ENCODE peak calls at places on chromosomes 13 and 19, in eight cellular contexts. B is heart right ventricle; M is CD4-positive, CD25-positive, alpha-beta regulatory T cell; V is heart left ventricle; Y is DND-41; F is A549; G is breast epithelium; U is adrenal gland. Q is an unnamed sample.

GRCh38 chr13:21557995-21558394 is 46.0 kb downstream of the MICU2 start:
- DNase-seq in B (no peak), M (no peak), V (no peak), Y (peak; percentile 32), F (peak; percentile 10), G (no peak), U (no peak), Q (peak; percentile 35)

GRCh38 chr13:51625555-51626345 is 41.5 kb downstream of the WDFY2 start:
- DNase-seq in B (peak; percentile 42), M (no peak), V (peak; percentile 44), Y (no peak), F (no peak), G (no peak), U (peak; percentile 72), Q (no peak)

GRCh38 chr13:30934381-30934780 is 1.9 kb downstream of the TEX26 start:
- DNase-seq in B (no peak), M (no peak), V (no peak), Y (no peak), F (no peak), G (no peak), U (no peak), Q (no peak)

GRCh38 chr13:83819156-83819555 is 63.1 kb downstream of the SLITRK1 start:
- DNase-seq in B (no peak), M (no peak), V (no peak), Y (no peak), F (no peak), G (no peak), U (no peak), Q (no peak)

GRCh38 chr13:45162821-45163220 is 38.0 kb downstream of the KCTD4 start:
- DNase-seq in B (no peak), M (no peak), V (no peak), Y (no peak), F (peak; percentile 54), G (no peak), U (no peak), Q (no peak)

GRCh38 chr13:105333416-105333815 is 1202.0 kb downstream of the EFNB2 start:
- DNase-seq in B (no peak), M (no peak), V (no peak), Y (no peak), F (no peak), G (no peak), U (no peak), Q (no peak)

GRCh38 chr19:38204096-38204495 is 19.9 kb downstream of the DPF1 start:
- DNase-seq in B (no peak), M (no peak), V (no peak), Y (no peak), F (no peak), G (no peak), U (no peak), Q (peak; percentile 60)

GRCh38 chr19:5881543-5882299 is 11.4 kb upstream of the FUT5 start:
- DNase-seq in B (no peak), M (no peak), V (no peak), Y (no peak), F (no peak), G (no peak), U (no peak), Q (no peak)

GRCh38 chr13:75393839-75394238 is 88.1 kb downstream of the TBC1D4 start:
- DNase-seq in B (no peak), M (no peak), V (no peak), Y (no peak), F (no peak), G (no peak), U (no peak), Q (no peak)

GRCh38 chr19:41114132-41114531 is at the start of gene CYP2F1:
- DNase-seq in B (no peak), M (no peak), V (no peak), Y (no peak), F (no peak), G (no peak), U (no peak), Q (no peak)

GRCh38 chr13:111511219-111511732 is 190.8 kb downstream of the TEX29 start:
- DNase-seq in B (no peak), M (no peak), V (no peak), Y (no peak), F (no peak), G (no peak), U (no peak), Q (no peak)

GRCh38 chr13:111513766-111514611 is 193.5 kb downstream of the TEX29 start:
- DNase-seq in B (no peak), M (no peak), V (no peak), Y (no peak), F (no peak), G (no peak), U (no peak), Q (no peak)

GRCh38 chr13:111510502-111511218 is 190.2 kb downstream of the TEX29 start:
- DNase-seq in B (no peak), M (no peak), V (no peak), Y (no peak), F (no peak), G (no peak), U (no peak), Q (no peak)

GRCh38 chr13:111511805-111512504 is 191.5 kb downstream of the TEX29 start:
- DNase-seq in B (no peak), M (no peak), V (peak; percentile 42), Y (no peak), F (no peak), G (no peak), U (no peak), Q (no peak)

DNA sequence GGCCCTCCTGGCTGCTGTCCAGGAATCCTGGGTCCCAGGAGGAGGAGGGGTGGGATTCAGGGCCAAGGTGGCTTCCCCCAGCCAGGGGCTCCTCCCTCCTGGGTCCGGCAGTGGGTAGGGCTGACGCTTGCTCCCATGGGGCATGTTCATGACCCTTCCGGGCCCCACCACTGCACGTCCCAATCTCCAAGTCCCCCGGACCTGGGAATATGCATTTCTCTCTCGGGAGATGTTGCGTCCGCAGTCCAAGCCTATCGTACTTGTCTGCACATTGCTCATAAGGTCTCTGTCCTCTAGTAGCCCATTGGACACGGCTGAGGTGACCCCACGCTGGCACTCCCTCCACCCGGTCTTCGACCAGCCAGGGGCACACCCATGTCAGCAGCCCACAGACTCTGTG is 192.3 kb downstream of the TEX29 start:
- DNase-seq in B (no peak), M (no peak), V (peak; percentile 41), Y (no peak), F (no peak), G (no peak), U (no peak), Q (no peak)
- H3K9me3 ChIP-seq in B (no peaks in the 10 kb centered on the region), M (no peaks in the 10 kb centered on the region), V (no peaks in the 10 kb centered on the region), Y (no peaks in the 10 kb centered on the region), F (no peaks in the 10 kb centered on the region), G (no peaks in the 10 kb centered on the region), U (no peaks in the 10 kb centered on the region), Q (no peaks in the 10 kb centered on the region)

GRCh38 chr19:31175564-31176348 is 173.5 kb downstream of the TSHZ3 start:
- DNase-seq in B (no peak), M (no peak), V (no peak), Y (no peak), F (no peak), G (no peak), U (no peak), Q (no peak)

GRCh38 chr19:31177230-31177629 is 172.0 kb downstream of the TSHZ3 start:
- DNase-seq in B (no peak), M (no peak), V (no peak), Y (no peak), F (no peak), G (no peak), U (no peak), Q (no peak)

GRCh38 chr19:31171936-31172335 is 177.3 kb downstream of the TSHZ3 start:
- DNase-seq in B (no peak), M (no peak), V (no peak), Y (no peak), F (no peak), G (no peak), U (no peak), Q (no peak)

GRCh38 chr19:31174948-31175347 is 174.3 kb downstream of the TSHZ3 start:
- DNase-seq in B (no peak), M (no peak), V (no peak), Y (no peak), F (no peak), G (no peak), U (no peak), Q (no peak)

DNA sequence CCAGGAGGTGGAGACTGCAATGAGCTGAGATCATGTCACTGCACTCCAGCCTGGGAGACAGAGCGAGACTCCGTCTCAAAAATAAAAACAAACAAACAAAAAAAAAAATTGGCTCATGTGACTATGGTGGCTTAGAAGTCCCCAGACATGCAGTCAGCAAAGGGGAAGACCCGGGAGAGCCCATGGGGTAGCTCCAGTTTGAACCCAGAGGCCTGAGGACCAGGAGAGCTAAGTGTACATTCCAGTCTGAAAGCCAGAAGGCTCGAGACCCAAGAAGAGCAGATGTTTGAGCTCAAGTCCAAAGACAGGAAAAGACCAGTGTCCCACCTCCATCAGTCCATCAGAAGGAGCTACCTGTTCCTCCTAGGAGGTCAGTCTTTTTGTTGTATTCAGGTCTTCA is 175.2 kb downstream of the TSHZ3 start:
- DNase-seq in B (no peak), M (no peak), V (no peak), Y (no peak), F (no peak), G (no peak), U (no peak), Q (no peak)
- H3K9me3 ChIP-seq in B (no peaks in the 10 kb centered on the region), M (no peaks in the 10 kb centered on the region), V (no peaks in the 10 kb centered on the region), Y (no peaks in the 10 kb centered on the region), F (peaks cover 6% of the 10 kb centered on the region), G (no peaks in the 10 kb centered on the region), U (no peaks in the 10 kb centered on the region), Q (no peaks in the 10 kb centered on the region)

DNA sequence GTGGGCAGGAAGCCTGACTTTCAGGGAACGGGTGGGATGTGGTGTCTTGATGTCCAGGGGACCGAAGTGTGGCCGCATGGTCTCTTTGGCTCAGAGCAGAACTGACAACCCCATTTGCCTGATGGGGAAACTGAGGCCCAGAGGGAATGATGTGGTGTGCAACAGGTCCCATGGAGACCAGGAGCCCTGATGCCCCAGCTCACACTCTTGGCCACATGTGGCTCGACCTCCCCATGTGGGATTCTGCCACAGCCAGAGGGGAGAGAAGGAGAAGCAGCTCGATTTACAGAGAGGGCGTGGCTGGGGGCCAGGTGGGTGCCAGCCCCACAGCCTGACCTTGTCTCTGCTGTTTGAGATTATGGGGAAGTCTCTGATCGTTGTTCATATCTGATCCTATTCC is 128.1 kb downstream of the TEX29 start:
- DNase-seq in B (no peak), M (no peak), V (no peak), Y (no peak), F (no peak), G (no peak), U (no peak), Q (no peak)
- H3K9me3 ChIP-seq in B (peaks cover 9% of the 10 kb centered on the region), M (peaks cover 9% of the 10 kb centered on the region), V (no peaks in the 10 kb centered on the region), Y (no peaks in the 10 kb centered on the region), F (no peaks in the 10 kb centered on the region), G (peaks cover 15% of the 10 kb centered on the region), U (no peaks in the 10 kb centered on the region), Q (peaks cover 3% of the 10 kb centered on the region)

GRCh38 chr13:19264711-19265110 is 83.1 kb upstream of the TUBA3C start:
- DNase-seq in B (no peak), M (no peak), V (no peak), Y (no peak), F (no peak), G (no peak), U (no peak), Q (no peak)

GRCh38 chr13:19266979-19267378 is 85.4 kb upstream of the TUBA3C start:
- DNase-seq in B (no peak), M (no peak), V (no peak), Y (no peak), F (no peak), G (no peak), U (no peak), Q (no peak)

GRCh38 chr13:19268331-19268730 is 86.7 kb upstream of the TUBA3C start:
- DNase-seq in B (no peak), M (no peak), V (no peak), Y (no peak), F (no peak), G (no peak), U (no peak), Q (no peak)

GRCh38 chr13:19267746-19268145 is 86.1 kb upstream of the TUBA3C start:
- DNase-seq in B (no peak), M (no peak), V (no peak), Y (no peak), F (no peak), G (no peak), U (no peak), Q (no peak)
- H3K9me3 ChIP-seq in B (no peaks in the 10 kb centered on the region), M (no peaks in the 10 kb centered on the region), V (no peaks in the 10 kb centered on the region), Y (no peaks in the 10 kb centered on the region), F (no peaks in the 10 kb centered on the region), G (no peaks in the 10 kb centered on the region), U (no peaks in the 10 kb centered on the region), Q (no peaks in the 10 kb centered on the region)